ENCODE peak calls at places on chromosomes 7 and 10, in four cellular contexts. R is progenitor cell of endocrine pancreas, F is endothelial cell of umbilical vein, P is foreskin fibroblast. S is an unnamed sample.

GRCh38 chr10:86265236-86265876 is 101.2 kb downstream of the GRID1 start:
- DNase-seq in R (peak), F (no peak), P (no peak), S (peak)

GRCh38 chr10:18261660-18262292 is 121.6 kb downstream of the CACNB2 start:
- DNase-seq in R (no peak), F (no peak), P (no peak), S (no peak)

GRCh38 chr7:135976312-135977019 is 693 bp downstream of the MTPN start:
- DNase-seq in R (no peak), F (peak), P (no peak), S (no peak)

GRCh38 chr7:15684036-15684815 is 2.3 kb downstream of the MEOX2 start:
- DNase-seq in R (no peak), F (peak), P (no peak), S (no peak)

GRCh38 chr10:2791774-2792443 is 275.4 kb upstream of the PFKP start:
- DNase-seq in R (no peak), F (no peak), P (no peak), S (no peak)

GRCh38 chr10:1119027-1119426 is 62.8 kb downstream of the WDR37 start:
- DNase-seq in R (no peak), F (no peak), P (no peak), S (no peak)

GRCh38 chr7:149223176-149223575 is 16.3 kb upstream of the ZNF212 start:
- DNase-seq in R (no peak), F (no peak), P (no peak), S (no peak)

GRCh38 chr10:13414855-13415254 is 66.8 kb upstream of the SEPHS1 start:
- DNase-seq in R (no peak), F (peak), P (no peak), S (no peak)

GRCh38 chr10:11468126-11468742 is 143.2 kb downstream of the USP6NL start:
- DNase-seq in R (no peak), F (peak), P (no peak), S (no peak)

GRCh38 chr10:86547291-86547690 is 25.7 kb upstream of the WAPL start:
- DNase-seq in R (no peak), F (no peak), P (no peak), S (no peak)

GRCh38 chr7:80783688-80784327 is 135.0 kb downstream of the SEMA3C start:
- DNase-seq in R (no peak), F (no peak), P (peak), S (no peak)

GRCh38 chr10:73376679-73377078 is 18.0 kb upstream of the CFAP70 start:
- DNase-seq in R (no peak), F (no peak), P (no peak), S (no peak)

GRCh38 chr10:120460776-120461175 is 3.7 kb downstream of the PLPP4 start:
- DNase-seq in R (no peak), F (peak), P (peak), S (no peak)

GRCh38 chr7:12291870-12292269 is 80.8 kb downstream of the TMEM106B start:
- DNase-seq in R (no peak), F (peak), P (no peak), S (no peak)
- TF ChIP-seq CTCF in R (peak), F (peak), P (peak), S (peak)

GRCh38 chr7:29296421-29296820 is 101.8 kb downstream of the CHN2 start:
- DNase-seq in R (no peak), F (no peak), P (no peak), S (no peak)

GRCh38 chr7:29300649-29301048 is 106.1 kb downstream of the CHN2 start:
- DNase-seq in R (no peak), F (peak), P (no peak), S (no peak)

GRCh38 chr7:29299986-29300609 is 105.5 kb downstream of the CHN2 start:
- DNase-seq in R (no peak), F (no peak), P (no peak), S (no peak)

GRCh38 chr7:29292886-29293658 is 98.5 kb downstream of the CHN2 start:
- DNase-seq in R (no peak), F (no peak), P (no peak), S (no peak)

GRCh38 chr7:29297194-29297890 is 102.8 kb downstream of the CHN2 start:
- DNase-seq in R (no peak), F (no peak), P (no peak), S (no peak)
- TF ChIP-seq CTCF in R (peak), F (peak), P (peak), S (peak)

DNA sequence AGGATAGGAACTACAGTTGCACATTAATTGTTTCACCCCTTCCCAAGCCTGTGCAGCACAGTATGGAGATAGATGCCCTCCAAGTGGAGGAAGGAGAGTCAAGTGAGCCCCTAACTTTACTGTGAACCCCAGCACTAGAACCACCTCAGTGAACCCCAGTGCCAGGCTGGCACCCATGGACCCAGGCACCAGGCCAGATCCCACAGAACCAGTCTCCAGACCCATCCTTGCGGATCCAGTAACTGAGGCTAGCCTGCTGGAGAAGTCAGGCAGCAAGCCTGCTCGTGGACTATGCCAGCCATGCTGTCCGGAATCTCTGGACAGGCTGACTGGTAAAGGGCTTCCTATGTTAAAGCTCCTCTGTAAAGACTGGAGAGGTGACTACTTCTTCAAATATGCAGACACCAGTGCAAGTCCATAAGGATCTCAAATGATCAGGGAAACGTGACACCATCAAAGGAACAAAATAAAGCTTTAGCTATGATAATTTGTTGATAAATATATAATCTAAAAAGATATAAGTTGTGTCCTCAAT is 27.7 kb downstream of the SHOC2 start:
- DNase-seq in R (no peak), F (no peak), P (peak), S (no peak)
- TF ChIP-seq CTCF in R (no peak), F (no peak), P (no peak), S (no peak)

GRCh38 chr10:35421553-35422178 is 85.4 kb downstream of the CCNY start:
- DNase-seq in R (no peak), F (peak), P (peak), S (no peak)

GRCh38 chr10:35424680-35425285 is 88.5 kb downstream of the CCNY start:
- DNase-seq in R (no peak), F (no peak), P (no peak), S (no peak)

GRCh38 chr10:35425596-35425995 is 89.3 kb downstream of the CCNY start:
- DNase-seq in R (no peak), F (peak), P (peak), S (no peak)

GRCh38 chr10:35422236-35422635 is 85.9 kb downstream of the CCNY start:
- DNase-seq in R (no peak), F (peak), P (no peak), S (no peak)

GRCh38 chr10:35423505-35424306 is 87.4 kb downstream of the CCNY start:
- DNase-seq in R (no peak), F (no peak), P (no peak), S (no peak)
- TF ChIP-seq CTCF in R (no peak), F (no peak), P (no peak), S (no peak)

DNA sequence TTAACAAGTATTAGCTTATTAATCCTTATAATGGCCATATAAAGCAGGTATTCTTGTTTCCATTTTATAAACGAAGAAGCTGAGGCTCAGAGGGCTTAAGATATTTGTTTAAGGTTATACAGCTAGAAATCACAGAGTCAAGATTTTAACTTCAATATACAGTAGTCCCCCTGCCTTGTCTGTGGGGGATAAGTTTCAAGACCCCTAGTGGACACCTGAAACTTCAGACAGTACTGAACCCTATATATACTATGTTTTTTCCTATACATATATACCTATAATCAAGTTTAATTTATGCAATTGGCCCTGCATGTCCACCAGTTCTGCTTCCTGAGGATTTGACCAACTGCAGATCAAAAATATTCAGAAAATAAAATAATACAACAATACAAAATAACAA is 44.4 kb upstream of the STRIP2 start:
- DNase-seq in R (no peak), F (no peak), P (no peak), S (no peak)
- TF ChIP-seq CTCF in R (peak), F (no peak), P (no peak), S (peak)

GRCh38 chr7:51551070-51551469 is 234.5 kb upstream of the COBL start:
- DNase-seq in R (no peak), F (no peak), P (no peak), S (no peak)
- TF ChIP-seq CTCF in R (no peak), F (no peak), P (no peak), S (no peak)

GRCh38 chr10:102608487-102608886 is 35.8 kb upstream of the TRIM8 start:
- DNase-seq in R (no peak), F (no peak), P (no peak), S (no peak)
- TF ChIP-seq CTCF in R (no peak), F (no peak), P (no peak), S (no peak)

GRCh38 chr7:108313086-108313485 is 143.2 kb downstream of the NRCAM start:
- DNase-seq in R (no peak), F (peak), P (no peak), S (no peak)

GRCh38 chr7:108311446-108312168 is 144.6 kb downstream of the NRCAM start:
- DNase-seq in R (no peak), F (peak), P (peak), S (no peak)

GRCh38 chr7:108308913-108309312 is 147.3 kb downstream of the NRCAM start:
- DNase-seq in R (no peak), F (peak), P (peak), S (no peak)

GRCh38 chr7:108308276-108308675 is 148.0 kb downstream of the NRCAM start:
- DNase-seq in R (no peak), F (no peak), P (peak), S (no peak)

DNA sequence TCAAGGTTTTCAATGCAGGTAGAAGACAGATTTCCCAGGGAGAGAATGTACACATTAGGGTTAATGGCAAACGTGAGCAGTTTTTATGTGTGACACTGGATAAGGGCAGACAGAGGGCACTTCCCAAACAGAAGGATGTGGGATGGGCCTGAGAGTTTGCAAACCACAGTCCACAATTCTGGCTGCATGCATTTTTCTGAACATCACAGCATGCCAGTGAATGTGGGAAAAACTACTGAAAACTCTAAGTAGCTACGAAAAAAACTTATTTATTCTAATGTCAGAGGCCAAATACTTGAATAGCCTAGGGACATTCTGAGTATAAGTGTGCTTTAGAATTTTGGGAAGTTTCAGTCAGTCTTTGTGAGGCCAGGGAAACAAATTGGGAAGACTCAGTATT is 145.9 kb downstream of the NRCAM start:
- DNase-seq in R (no peak), F (peak), P (peak), S (no peak)
- TF ChIP-seq CTCF in R (no peak), F (no peak), P (no peak), S (no peak)